ENCODE peak calls at places on chromosomes 11 and 22, in seven cellular contexts. N is CD4-positive, CD25-positive, alpha-beta regulatory T cell; T is adrenal gland; S is mucosa of descending colon; W is transverse colon; L is H9; E is mesendoderm. H is an unnamed sample. For H3K4me1, the result is how much of the 10 kb centered on the place peaks cover.

GRCh38 chr22:44519895-44520294 is 21.9 kb upstream of the RTL6 start:
- DNase-seq in N (no peak), T (no peak), S (no peak), W (no peak), L (no peak), E (no peak), H (no peak)

GRCh38 chr11:75031224-75031753 is 42.6 kb downstream of the NEU3 start:
- DNase-seq in N (no peak), T (peak), S (no peak), W (no peak), L (peak), E (peak), H (peak)

GRCh38 chr11:13010737-13011342 is 1.7 kb downstream of the RASSF10 start:
- DNase-seq in N (no peak), T (no peak), S (peak), W (peak), L (peak), E (peak), H (no peak)

GRCh38 chr11:116535954-116536353 is 236.8 kb downstream of the BUD13 start:
- DNase-seq in N (no peak), T (no peak), S (no peak), W (no peak), L (no peak), E (no peak), H (peak)

GRCh38 chr11:48005878-48006277 is 25.5 kb downstream of the PTPRJ start:
- DNase-seq in N (no peak), T (no peak), S (no peak), W (no peak), L (no peak), E (no peak), H (no peak)

GRCh38 chr11:29306527-29306926 is 710.3 kb downstream of the KCNA4 start:
- DNase-seq in N (no peak), T (no peak), S (no peak), W (no peak), L (no peak), E (no peak), H (no peak)

GRCh38 chr11:66878554-66878953 is 21.7 kb downstream of the LRFN4 start:
- DNase-seq in N (no peak), T (no peak), S (no peak), W (no peak), L (no peak), E (no peak), H (peak)

GRCh38 chr11:13238879-13239514 is 38.6 kb upstream of the BMAL1 start:
- DNase-seq in N (peak), T (peak), S (no peak), W (peak), L (peak), E (peak), H (peak)

GRCh38 chr11:31808721-31809542 is 2.2 kb downstream of the PAX6 start:
- DNase-seq in N (no peak), T (no peak), S (no peak), W (no peak), L (no peak), E (no peak), H (no peak)

GRCh38 chr11:126662055-126662790 is 306.7 kb downstream of the ST3GAL4 start:
- DNase-seq in N (no peak), T (no peak), S (no peak), W (no peak), L (no peak), E (no peak), H (no peak)

GRCh38 chr11:12278766-12279671 is 98.4 kb upstream of the PARVA start:
- DNase-seq in N (no peak), T (peak), S (no peak), W (no peak), L (peak), E (no peak), H (no peak)

GRCh38 chr11:29312817-29313216 is 704.0 kb downstream of the KCNA4 start:
- DNase-seq in N (no peak), T (no peak), S (no peak), W (no peak), L (no peak), E (no peak), H (no peak)

GRCh38 chr11:40337118-40337517 is 1122.3 kb downstream of the LRRC4C start:
- DNase-seq in N (no peak), T (no peak), S (no peak), W (no peak), L (no peak), E (peak), H (no peak)

GRCh38 chr22:25702046-25702445 is 39.9 kb upstream of the MYO18B start:
- DNase-seq in N (no peak), T (no peak), S (no peak), W (no peak), L (no peak), E (no peak), H (no peak)

GRCh38 chr11:86208572-86208971 is 36.0 kb upstream of the EED start:
- DNase-seq in N (no peak), T (no peak), S (no peak), W (no peak), L (no peak), E (no peak), H (no peak)

GRCh38 chr11:123064268-123064657 is 2.3 kb upstream of the HSPA8 start:
- DNase-seq in N (no peak), T (no peak), S (no peak), W (no peak), L (no peak), E (no peak), H (no peak)

GRCh38 chr11:127345819-127346459 is 345.4 kb upstream of the KIRREL3 start:
- DNase-seq in N (no peak), T (peak), S (no peak), W (no peak), L (peak), E (peak), H (no peak)

GRCh38 chr22:48577014-48577690 is 1250.5 kb downstream of the BRD1 start:
- DNase-seq in N (no peak), T (no peak), S (peak), W (no peak), L (peak), E (no peak), H (no peak)

GRCh38 chr11:66981976-66982578 is 7.0 kb downstream of the C11orf86 start:
- DNase-seq in N (no peak), T (peak), S (peak), W (peak), L (no peak), E (no peak), H (peak)

GRCh38 chr11:121111053-121111724 is 10.1 kb downstream of the TECTA start:
- DNase-seq in N (no peak), T (no peak), S (no peak), W (no peak), L (no peak), E (no peak), H (no peak)

GRCh38 chr22:27267145-27267544 is 534.4 kb downstream of the MN1 start:
- DNase-seq in N (no peak), T (no peak), S (no peak), W (no peak), L (no peak), E (no peak), H (no peak)

GRCh38 chr11:93348931-93349330 is 18.4 kb downstream of the DEUP1 start:
- DNase-seq in N (no peak), T (no peak), S (no peak), W (no peak), L (no peak), E (no peak), H (no peak)

GRCh38 chr11:102451693-102452460 is 688 bp downstream of the TMEM123 start:
- DNase-seq in N (peak), T (peak), S (peak), W (peak), L (peak), E (peak), H (peak)

GRCh38 chr11:77232242-77232641 is 69.2 kb downstream of the GDPD4 start:
- DNase-seq in N (no peak), T (no peak), S (no peak), W (no peak), L (no peak), E (no peak), H (no peak)

GRCh38 chr11:108698844-108699642 is 34.2 kb downstream of the DDX10 start:
- DNase-seq in N (no peak), T (no peak), S (no peak), W (no peak), L (no peak), E (no peak), H (no peak)

GRCh38 chr22:23103199-23103954 is 33.1 kb downstream of the GNAZ start:
- DNase-seq in N (no peak), T (no peak), S (no peak), W (no peak), L (no peak), E (no peak), H (no peak)

GRCh38 chr11:124080319-124081001 is 34.8 kb upstream of the VWA5A start:
- DNase-seq in N (no peak), T (no peak), S (no peak), W (no peak), L (no peak), E (peak), H (no peak)

GRCh38 chr11:120675171-120675570 is 163.6 kb downstream of the GRIK4 start:
- DNase-seq in N (no peak), T (no peak), S (no peak), W (no peak), L (no peak), E (no peak), H (no peak)

GRCh38 chr11:55707029-55707428 is 45.0 kb downstream of the OR4C6 start:
- DNase-seq in N (no peak), T (no peak), S (no peak), W (no peak), L (no peak), E (peak), H (no peak)

GRCh38 chr22:28430656-28431055 is 249.0 kb downstream of the TTC28 start:
- DNase-seq in N (no peak), T (no peak), S (no peak), W (no peak), L (no peak), E (no peak), H (no peak)

GRCh38 chr11:102279641-102280170 is 37.6 kb upstream of the BIRC3 start:
- DNase-seq in N (no peak), T (peak), S (no peak), W (peak), L (no peak), E (no peak), H (no peak)

GRCh38 chr22:46035742-46036557 is 59.0 kb upstream of the WNT7B start:
- DNase-seq in N (peak), T (peak), S (peak), W (peak), L (peak), E (peak), H (peak)

GRCh38 chr11:2445107-2445947 is 519 bp downstream of the KCNQ1 start:
- DNase-seq in N (no peak), T (peak), S (peak), W (no peak), L (no peak), E (no peak), H (peak)

DNA sequence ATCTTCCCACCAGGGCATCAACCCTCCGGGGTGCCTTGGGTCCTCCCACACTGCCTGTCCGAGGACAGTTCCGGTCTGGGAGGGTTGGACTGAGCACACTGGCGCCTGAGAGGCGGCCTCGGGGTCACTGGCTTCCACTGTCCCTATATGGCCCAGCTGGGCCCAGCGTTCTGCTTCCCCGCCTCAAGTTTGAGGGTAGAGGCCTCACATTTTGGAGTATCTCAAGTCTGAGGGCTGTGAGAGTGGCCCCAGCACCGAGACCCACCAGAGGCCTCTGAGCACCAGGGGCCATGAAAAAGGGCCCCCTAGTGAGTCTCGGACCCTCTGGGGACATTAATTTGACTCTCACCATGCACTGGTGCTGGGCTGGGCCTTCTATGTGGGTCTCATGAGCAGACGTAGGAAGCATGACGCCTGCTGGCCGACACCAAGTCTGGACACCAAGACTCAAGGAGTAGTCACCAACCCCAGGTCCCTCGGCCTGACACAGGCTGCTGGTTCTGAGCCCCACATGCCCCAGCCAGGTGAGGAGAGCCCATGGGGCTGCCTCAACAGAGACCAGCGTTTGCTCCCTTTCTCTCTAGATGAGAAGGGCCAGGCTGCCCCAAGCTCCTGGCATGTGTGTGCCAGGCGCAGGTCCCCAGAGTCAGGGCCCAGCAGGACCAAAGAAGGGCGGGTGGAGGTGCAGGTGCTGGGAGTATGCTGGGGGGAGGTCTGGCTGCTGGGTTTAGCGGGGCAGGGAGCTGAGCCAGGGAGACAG is 27.5 kb downstream of the ARVCF start:
- DNase-seq in N (no peak), T (no peak), S (peak), W (no peak), L (no peak), E (no peak), H (peak)
- H3K4me1 ChIP-seq in N (under half), T (under half), S (under half), W (under half), L (under half), E (under half), H (under half)

DNA sequence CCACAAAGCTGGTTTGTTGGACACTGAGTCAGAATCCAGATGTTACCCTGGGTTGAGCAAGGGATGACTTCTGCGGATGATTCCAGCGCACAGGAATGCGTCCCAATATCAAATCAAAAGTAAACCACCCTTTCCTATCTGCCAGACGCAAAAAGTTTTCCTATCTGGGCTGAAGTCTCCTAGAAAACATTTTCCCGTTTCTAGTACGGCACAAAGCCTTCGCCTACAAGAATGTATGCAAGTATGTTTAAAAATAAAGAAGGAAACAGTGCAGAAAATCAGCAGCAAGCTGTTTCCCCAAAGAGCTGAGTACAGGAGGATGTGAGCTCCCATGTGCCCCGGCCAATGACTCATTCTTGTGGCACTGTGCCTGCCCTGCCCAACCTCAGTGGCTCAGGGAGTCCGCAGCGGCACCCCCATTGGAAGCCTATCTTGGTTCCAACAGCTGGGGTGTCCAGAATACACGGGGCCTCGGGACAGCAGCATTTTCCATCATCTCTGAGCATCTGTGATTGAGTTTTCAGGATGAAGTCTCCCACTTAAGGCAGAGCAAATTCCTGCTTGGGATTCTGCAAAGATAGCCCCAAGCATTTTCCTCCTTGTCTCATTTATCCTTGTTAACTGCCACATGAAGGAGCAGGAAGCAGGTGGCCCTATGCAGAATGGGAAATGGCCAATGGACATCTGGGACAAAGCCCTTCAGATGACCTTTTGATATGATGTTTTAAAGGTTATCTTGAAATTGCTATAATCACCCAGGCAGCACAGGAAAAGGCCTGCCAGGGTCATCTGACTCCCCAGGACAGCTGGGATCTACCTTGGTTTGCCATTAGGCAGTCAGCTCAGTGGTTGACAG is 17.5 kb downstream of the KCNJ5 start:
- DNase-seq in N (no peak), T (peak), S (peak), W (peak), L (no peak), E (no peak), H (no peak)
- H3K4me1 ChIP-seq in N (under half), T (under half), S (under half), W (under half), L (under half), E (under half), H (under half)

DNA sequence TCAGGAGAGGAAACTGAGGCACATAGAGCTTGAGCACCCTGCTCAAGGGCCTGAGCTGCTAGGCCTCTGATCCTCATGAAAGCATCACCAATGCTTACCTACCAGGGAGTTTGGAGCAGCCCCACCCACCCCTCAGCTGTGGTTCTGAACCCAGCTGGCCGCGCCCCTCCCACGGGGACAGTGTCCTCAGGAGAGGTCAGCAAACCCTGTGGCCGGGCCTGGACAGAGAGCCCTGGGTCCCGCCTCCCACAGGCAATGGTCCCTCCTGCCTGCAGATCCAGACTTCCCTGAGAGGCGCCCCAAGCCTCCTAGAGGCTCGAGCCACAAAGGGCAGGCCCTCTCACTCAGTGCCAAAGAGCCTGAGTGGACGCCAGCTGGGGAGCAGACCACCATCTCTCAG is 184.9 kb downstream of the BRD1 start:
- DNase-seq in N (no peak), T (no peak), S (no peak), W (no peak), L (no peak), E (no peak), H (no peak)
- H3K4me1 ChIP-seq in N (under half), T (under half), S (under half), W (under half), L (under half), E (under half), H (under half)

GRCh38 chr22:36447634-36448033 is 33.8 kb downstream of the TXN2 start:
- DNase-seq in N (no peak), T (no peak), S (no peak), W (no peak), L (no peak), E (no peak), H (no peak)
- H3K4me1 ChIP-seq in N (under half), T (under half), S (under half), W (under half), L (under half), E (under half), H (under half)

GRCh38 chr11:72740562-72741428 is 11.4 kb downstream of the ARAP1 start:
- DNase-seq in N (no peak), T (no peak), S (peak), W (peak), L (no peak), E (peak), H (no peak)

GRCh38 chr11:72738199-72739141 is 13.7 kb downstream of the ARAP1 start:
- DNase-seq in N (no peak), T (no peak), S (peak), W (no peak), L (no peak), E (peak), H (peak)

GRCh38 chr11:72741429-72741833 is 10.8 kb downstream of the ARAP1 start:
- DNase-seq in N (no peak), T (no peak), S (peak), W (peak), L (peak), E (peak), H (no peak)

GRCh38 chr11:72739240-72740059 is 12.8 kb downstream of the ARAP1 start:
- DNase-seq in N (no peak), T (no peak), S (peak), W (no peak), L (no peak), E (no peak), H (no peak)

GRCh38 chr11:72740060-72740424 is 12.2 kb downstream of the ARAP1 start:
- DNase-seq in N (no peak), T (no peak), S (no peak), W (no peak), L (no peak), E (no peak), H (no peak)
- H3K4me1 ChIP-seq in N (half or more), T (half or more), S (under half), W (under half), L (under half), E (under half), H (under half)

DNA sequence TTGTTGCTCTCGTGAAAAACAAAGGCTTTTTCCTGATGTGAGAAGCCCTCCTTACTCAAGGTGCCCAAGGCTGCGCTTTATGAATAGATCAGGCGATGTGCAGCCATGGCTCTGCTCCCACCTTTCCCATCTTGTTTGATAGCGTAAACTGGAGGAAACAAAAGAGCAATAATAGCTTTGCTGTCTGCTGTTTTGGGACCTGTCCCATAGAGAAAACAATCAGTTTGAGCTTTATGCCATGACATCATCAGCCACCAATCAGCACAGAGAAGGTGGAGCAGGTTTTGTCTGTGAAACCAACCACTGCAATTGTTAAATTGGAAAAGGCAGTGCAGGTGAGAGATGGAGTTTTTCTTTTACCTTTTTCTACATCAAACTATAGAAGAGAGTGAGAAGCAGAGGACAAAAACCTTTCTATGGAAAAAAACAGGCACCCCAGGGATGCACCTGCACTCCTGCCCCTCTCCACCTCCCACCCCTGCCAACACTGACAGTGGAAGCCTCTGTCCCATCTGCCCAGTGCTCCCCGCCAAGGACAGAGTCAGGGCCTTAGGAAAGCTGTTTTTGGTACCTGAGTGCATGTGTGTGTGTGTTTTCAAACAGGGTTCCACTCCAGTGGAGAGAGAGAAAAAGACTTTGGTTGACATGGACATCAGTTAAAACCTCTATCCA is 80.7 kb downstream of the MICAL3 start:
- DNase-seq in N (no peak), T (no peak), S (no peak), W (no peak), L (no peak), E (peak), H (no peak)
- H3K4me1 ChIP-seq in N (under half), T (under half), S (under half), W (under half), L (under half), E (under half), H (under half)

GRCh38 chr11:69303427-69303826 is 9.5 kb downstream of the MYEOV start:
- DNase-seq in N (no peak), T (no peak), S (no peak), W (no peak), L (no peak), E (no peak), H (no peak)

GRCh38 chr11:69306821-69307220 is 12.9 kb downstream of the MYEOV start:
- DNase-seq in N (no peak), T (no peak), S (no peak), W (no peak), L (no peak), E (no peak), H (no peak)

GRCh38 chr11:69304258-69304657 is 10.3 kb downstream of the MYEOV start:
- DNase-seq in N (no peak), T (no peak), S (no peak), W (no peak), L (no peak), E (no peak), H (no peak)

GRCh38 chr11:69305885-69306540 is 12.1 kb downstream of the MYEOV start:
- DNase-seq in N (no peak), T (peak), S (no peak), W (no peak), L (no peak), E (no peak), H (peak)

GRCh38 chr11:69304686-69305085 is 10.7 kb downstream of the MYEOV start:
- DNase-seq in N (no peak), T (no peak), S (no peak), W (no peak), L (no peak), E (no peak), H (no peak)
- H3K4me1 ChIP-seq in N (under half), T (under half), S (under half), W (under half), L (under half), E (under half), H (under half)